ENCODE peak calls at places on chromosomes 11 and 22, in five cellular contexts. One of them, this sample, is unnamed.

GRCh38 chr22:37549704-37550059 is 10.6 kb upstream of the CDC42EP1 start:
- DNase-seq in cardiac fibroblast: peak
- DNase-seq in neural progenitor cell: peak
- DNase-seq in dorsolateral prefrontal cortex: peak
- DNase-seq in uterus: peak
- DNase-seq in this sample: peak

GRCh38 chr11:108431997-108432396 is 35.3 kb downstream of the C11orf65 start:
- DNase-seq in cardiac fibroblast: no peak
- DNase-seq in neural progenitor cell: no peak
- DNase-seq in dorsolateral prefrontal cortex: no peak
- DNase-seq in uterus: no peak
- DNase-seq in this sample: no peak

GRCh38 chr11:36702330-36703054 is 104.5 kb upstream of the RAG2 start:
- DNase-seq in cardiac fibroblast: peak
- DNase-seq in neural progenitor cell: peak
- DNase-seq in dorsolateral prefrontal cortex: peak
- DNase-seq in uterus: no peak
- DNase-seq in this sample: peak

GRCh38 chr11:19577849-19578619 is 134.6 kb upstream of the NAV2 start:
- DNase-seq in cardiac fibroblast: peak
- DNase-seq in neural progenitor cell: no peak
- DNase-seq in dorsolateral prefrontal cortex: peak
- DNase-seq in uterus: peak
- DNase-seq in this sample: no peak

GRCh38 chr11:105706025-105706530 is 96.2 kb downstream of the GRIA4 start:
- DNase-seq in cardiac fibroblast: no peak
- DNase-seq in neural progenitor cell: no peak
- DNase-seq in dorsolateral prefrontal cortex: no peak
- DNase-seq in uterus: no peak
- DNase-seq in this sample: no peak

GRCh38 chr11:120391297-120391696 is 55.1 kb downstream of the ARHGEF12 start:
- DNase-seq in cardiac fibroblast: no peak
- DNase-seq in neural progenitor cell: peak
- DNase-seq in dorsolateral prefrontal cortex: peak
- DNase-seq in uterus: no peak
- DNase-seq in this sample: no peak

GRCh38 chr11:107473797-107474196 is 16.2 kb upstream of the CWF19L2 start:
- DNase-seq in cardiac fibroblast: no peak
- DNase-seq in neural progenitor cell: no peak
- DNase-seq in dorsolateral prefrontal cortex: no peak
- DNase-seq in uterus: peak
- DNase-seq in this sample: no peak

GRCh38 chr11:93075782-93076181 is 106.3 kb downstream of the MTNR1B start:
- DNase-seq in cardiac fibroblast: no peak
- DNase-seq in neural progenitor cell: no peak
- DNase-seq in dorsolateral prefrontal cortex: no peak
- DNase-seq in uterus: no peak
- DNase-seq in this sample: no peak

GRCh38 chr11:76005746-76006145 is 190.7 kb downstream of the UVRAG start:
- DNase-seq in cardiac fibroblast: peak
- DNase-seq in neural progenitor cell: no peak
- DNase-seq in dorsolateral prefrontal cortex: no peak
- DNase-seq in uterus: no peak
- DNase-seq in this sample: peak

GRCh38 chr11:68021167-68021787 is 9.2 kb upstream of the NDUFS8 start:
- DNase-seq in cardiac fibroblast: no peak
- DNase-seq in neural progenitor cell: peak
- DNase-seq in dorsolateral prefrontal cortex: no peak
- DNase-seq in uterus: no peak
- DNase-seq in this sample: peak

GRCh38 chr22:24133187-24133965 is 47.9 kb upstream of the SUSD2 start:
- DNase-seq in cardiac fibroblast: peak
- DNase-seq in neural progenitor cell: no peak
- DNase-seq in dorsolateral prefrontal cortex: no peak
- DNase-seq in uterus: no peak
- DNase-seq in this sample: no peak

GRCh38 chr11:297666-298405 is 1.5 kb downstream of the IFITM5 start:
- DNase-seq in cardiac fibroblast: no peak
- DNase-seq in neural progenitor cell: peak
- DNase-seq in dorsolateral prefrontal cortex: no peak
- DNase-seq in uterus: no peak
- DNase-seq in this sample: no peak

GRCh38 chr22:46776486-46776826 is 14.0 kb downstream of the TBC1D22A start:
- DNase-seq in cardiac fibroblast: no peak
- DNase-seq in neural progenitor cell: no peak
- DNase-seq in dorsolateral prefrontal cortex: no peak
- DNase-seq in uterus: no peak
- DNase-seq in this sample: no peak

GRCh38 chr22:33426451-33426850 is 368.3 kb upstream of the SYN3 start:
- DNase-seq in cardiac fibroblast: no peak
- DNase-seq in neural progenitor cell: no peak
- DNase-seq in dorsolateral prefrontal cortex: no peak
- DNase-seq in uterus: no peak
- DNase-seq in this sample: no peak

GRCh38 chr11:114085965-114086364 is 26.5 kb downstream of the ZBTB16 start:
- DNase-seq in cardiac fibroblast: no peak
- DNase-seq in neural progenitor cell: no peak
- DNase-seq in dorsolateral prefrontal cortex: no peak
- DNase-seq in uterus: no peak
- DNase-seq in this sample: peak

GRCh38 chr11:130212431-130212961 is 52.9 kb downstream of the ST14 start:
- DNase-seq in cardiac fibroblast: no peak
- DNase-seq in neural progenitor cell: no peak
- DNase-seq in dorsolateral prefrontal cortex: peak
- DNase-seq in uterus: no peak
- DNase-seq in this sample: no peak

GRCh38 chr22:24435861-24436351 is 8.5 kb downstream of the ADORA2A start:
- DNase-seq in cardiac fibroblast: peak
- DNase-seq in neural progenitor cell: no peak
- DNase-seq in dorsolateral prefrontal cortex: no peak
- DNase-seq in uterus: no peak
- DNase-seq in this sample: no peak

GRCh38 chr11:1197431-1197885 is 25.4 kb upstream of the MUC5B start:
- DNase-seq in cardiac fibroblast: no peak
- DNase-seq in neural progenitor cell: no peak
- DNase-seq in dorsolateral prefrontal cortex: no peak
- DNase-seq in uterus: peak
- DNase-seq in this sample: no peak

GRCh38 chr11:9228086-9228485 is 37.1 kb downstream of the DENND5A start:
- DNase-seq in cardiac fibroblast: no peak
- DNase-seq in neural progenitor cell: peak
- DNase-seq in dorsolateral prefrontal cortex: no peak
- DNase-seq in uterus: no peak
- DNase-seq in this sample: no peak

GRCh38 chr22:36461665-36462474 is 19.6 kb downstream of the TXN2 start:
- DNase-seq in cardiac fibroblast: peak
- DNase-seq in neural progenitor cell: no peak
- DNase-seq in dorsolateral prefrontal cortex: no peak
- DNase-seq in uterus: peak
- DNase-seq in this sample: peak

GRCh38 chr11:77101043-77101537 is 1.6 kb upstream of the OMP start:
- DNase-seq in cardiac fibroblast: peak
- DNase-seq in neural progenitor cell: peak
- DNase-seq in dorsolateral prefrontal cortex: no peak
- DNase-seq in uterus: no peak
- DNase-seq in this sample: peak

GRCh38 chr11:68798221-68798813 is 43.4 kb downstream of the CPT1A start:
- DNase-seq in cardiac fibroblast: peak
- DNase-seq in neural progenitor cell: peak
- DNase-seq in dorsolateral prefrontal cortex: no peak
- DNase-seq in uterus: no peak
- DNase-seq in this sample: peak

GRCh38 chr11:119029340-119030028 is 1.2 kb downstream of the SLC37A4 start:
- DNase-seq in cardiac fibroblast: no peak
- DNase-seq in neural progenitor cell: peak
- DNase-seq in dorsolateral prefrontal cortex: no peak
- DNase-seq in uterus: no peak
- DNase-seq in this sample: no peak

GRCh38 chr11:61072316-61073109 is 29.8 kb upstream of the CD5 start:
- DNase-seq in cardiac fibroblast: no peak
- DNase-seq in neural progenitor cell: no peak
- DNase-seq in dorsolateral prefrontal cortex: no peak
- DNase-seq in uterus: no peak
- DNase-seq in this sample: no peak

GRCh38 chr22:46180370-46181137 is 30.2 kb downstream of the PPARA start:
- DNase-seq in cardiac fibroblast: peak
- DNase-seq in neural progenitor cell: no peak
- DNase-seq in dorsolateral prefrontal cortex: no peak
- DNase-seq in uterus: no peak
- DNase-seq in this sample: no peak

GRCh38 chr22:27195104-27195503 is 537.7 kb downstream of the MIAT start:
- DNase-seq in cardiac fibroblast: no peak
- DNase-seq in neural progenitor cell: no peak
- DNase-seq in dorsolateral prefrontal cortex: peak
- DNase-seq in uterus: peak
- DNase-seq in this sample: no peak

GRCh38 chr11:105033344-105033743 is 1.6 kb downstream of the CASP1 start:
- DNase-seq in cardiac fibroblast: no peak
- DNase-seq in neural progenitor cell: no peak
- DNase-seq in dorsolateral prefrontal cortex: no peak
- DNase-seq in uterus: no peak
- DNase-seq in this sample: no peak

GRCh38 chr11:47248304-47248663 is 330 bp downstream of the ACP2 start:
- DNase-seq in cardiac fibroblast: peak
- DNase-seq in neural progenitor cell: no peak
- DNase-seq in dorsolateral prefrontal cortex: no peak
- DNase-seq in uterus: no peak
- DNase-seq in this sample: no peak

GRCh38 chr22:31917227-31917921 is 27.0 kb upstream of the YWHAH start:
- DNase-seq in cardiac fibroblast: no peak
- DNase-seq in neural progenitor cell: no peak
- DNase-seq in dorsolateral prefrontal cortex: peak
- DNase-seq in uterus: no peak
- DNase-seq in this sample: no peak

GRCh38 chr11:125342281-125342980 is 153.6 kb downstream of the FEZ1 start:
- DNase-seq in cardiac fibroblast: no peak
- DNase-seq in neural progenitor cell: no peak
- DNase-seq in dorsolateral prefrontal cortex: peak
- DNase-seq in uterus: peak
- DNase-seq in this sample: no peak
- TF ChIP-seq CTCF in cardiac fibroblast: no peak
- TF ChIP-seq CTCF in neural progenitor cell: no peak
- TF ChIP-seq CTCF in dorsolateral prefrontal cortex: no peak
- TF ChIP-seq CTCF in uterus: no peak
- TF ChIP-seq CTCF in this sample: no peak

GRCh38 chr22:19118601-19118880 is 3.7 kb downstream of the DGCR2 start:
- DNase-seq in cardiac fibroblast: no peak
- DNase-seq in neural progenitor cell: no peak
- DNase-seq in dorsolateral prefrontal cortex: no peak
- DNase-seq in uterus: no peak
- DNase-seq in this sample: no peak

GRCh38 chr22:19114984-19115552 is 7.1 kb downstream of the DGCR2 start:
- DNase-seq in cardiac fibroblast: no peak
- DNase-seq in neural progenitor cell: no peak
- DNase-seq in dorsolateral prefrontal cortex: no peak
- DNase-seq in uterus: no peak
- DNase-seq in this sample: no peak

GRCh38 chr22:19117111-19117512 is 5.1 kb downstream of the DGCR2 start:
- DNase-seq in cardiac fibroblast: no peak
- DNase-seq in neural progenitor cell: no peak
- DNase-seq in dorsolateral prefrontal cortex: no peak
- DNase-seq in uterus: no peak
- DNase-seq in this sample: no peak

GRCh38 chr22:19113429-19113828 is 8.8 kb downstream of the DGCR2 start:
- DNase-seq in cardiac fibroblast: no peak
- DNase-seq in neural progenitor cell: no peak
- DNase-seq in dorsolateral prefrontal cortex: no peak
- DNase-seq in uterus: no peak
- DNase-seq in this sample: no peak

DNA sequence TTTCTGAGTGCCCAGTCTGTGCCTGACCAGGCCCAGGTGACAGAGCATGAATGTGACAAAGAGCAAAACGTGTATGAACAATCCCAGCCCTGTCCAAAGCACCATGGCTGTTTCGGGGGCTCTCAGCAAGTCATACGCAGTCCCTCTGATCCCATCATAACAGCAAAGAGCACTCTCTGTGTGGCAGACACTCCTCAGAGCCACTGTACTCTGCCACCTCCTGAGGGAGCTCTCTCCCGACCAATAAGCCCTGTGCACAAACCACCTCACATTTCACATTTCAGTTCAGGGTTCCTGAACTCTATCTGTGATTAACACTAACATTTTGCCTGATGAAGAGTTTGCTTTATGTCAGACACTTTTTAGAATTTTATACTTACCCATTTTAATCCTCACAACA is 6.6 kb downstream of the DGCR2 start:
- DNase-seq in cardiac fibroblast: no peak
- DNase-seq in neural progenitor cell: no peak
- DNase-seq in dorsolateral prefrontal cortex: peak
- DNase-seq in uterus: no peak
- DNase-seq in this sample: no peak
- TF ChIP-seq CTCF in cardiac fibroblast: peak
- TF ChIP-seq CTCF in neural progenitor cell: no peak
- TF ChIP-seq CTCF in dorsolateral prefrontal cortex: peak
- TF ChIP-seq CTCF in uterus: no peak
- TF ChIP-seq CTCF in this sample: no peak

DNA sequence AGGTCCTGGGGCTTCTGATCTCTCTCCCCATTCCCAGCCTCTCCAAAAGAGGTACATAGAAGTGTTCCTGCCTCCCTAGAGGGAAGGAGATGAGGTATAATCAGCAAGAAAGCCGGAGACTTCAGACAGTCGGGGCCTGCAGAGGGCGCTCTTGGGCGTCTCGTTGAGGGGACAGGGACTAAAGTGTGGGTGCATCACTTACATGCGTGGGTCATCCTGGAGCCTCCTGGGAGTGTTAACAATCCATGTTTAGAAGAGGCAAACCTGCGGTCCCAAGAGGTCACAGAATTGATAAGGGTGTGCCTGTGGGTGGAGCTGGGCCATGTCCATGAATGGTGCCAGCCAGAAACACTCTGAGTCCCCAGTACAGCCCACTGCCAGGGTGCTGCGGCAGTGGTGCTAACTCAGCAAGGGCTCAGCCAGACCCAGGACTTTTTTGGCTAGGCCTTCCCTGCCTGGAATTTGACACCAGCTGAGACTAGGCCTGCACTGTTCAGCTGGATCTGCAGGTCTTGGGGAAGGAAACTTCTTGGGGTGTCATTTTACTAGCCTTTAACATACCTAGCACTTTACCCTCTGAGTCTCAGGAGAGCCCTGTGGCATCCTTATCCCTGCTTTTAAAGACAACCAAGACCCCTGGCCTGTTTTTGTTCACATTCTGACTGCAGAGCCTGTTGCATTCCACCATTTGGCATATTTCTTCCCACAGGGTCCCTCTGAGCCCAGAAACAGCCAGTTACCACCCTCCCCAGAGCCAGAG is 5.5 kb downstream of the YDJC start:
- DNase-seq in cardiac fibroblast: peak
- DNase-seq in neural progenitor cell: peak
- DNase-seq in dorsolateral prefrontal cortex: peak
- DNase-seq in uterus: no peak
- DNase-seq in this sample: peak
- TF ChIP-seq CTCF in cardiac fibroblast: peak
- TF ChIP-seq CTCF in neural progenitor cell: peak
- TF ChIP-seq CTCF in dorsolateral prefrontal cortex: peak
- TF ChIP-seq CTCF in uterus: no peak
- TF ChIP-seq CTCF in this sample: peak

GRCh38 chr11:110305169-110306018 is 9.0 kb upstream of the RDX start:
- DNase-seq in cardiac fibroblast: peak
- DNase-seq in neural progenitor cell: no peak
- DNase-seq in dorsolateral prefrontal cortex: no peak
- DNase-seq in uterus: no peak
- DNase-seq in this sample: peak
- TF ChIP-seq CTCF in cardiac fibroblast: no peak
- TF ChIP-seq CTCF in neural progenitor cell: no peak
- TF ChIP-seq CTCF in dorsolateral prefrontal cortex: no peak
- TF ChIP-seq CTCF in uterus: no peak
- TF ChIP-seq CTCF in this sample: no peak

This sample was measured in MCF 10A.